ENCODE peak calls at places on chromosomes 3 and 15, in five cellular contexts. T, M, C, U and K are unnamed samples.

GRCh38 chr3:62965311-62965710 is 90.1 kb upstream of the CADPS start:
- DNase-seq in U (no peak), M (no peak), T (no peak), C (no peak), K (no peak)

GRCh38 chr3:9916734-9917680 is at the start of gene IL17RC:
- DNase-seq in M (peak; percentile 83), T (peak; percentile 85), C (peak; percentile 69), U (peak; percentile 92), K (peak; percentile 40)

GRCh38 chr3:182738583-182739514 is 54.5 kb upstream of the ATP11B start:
- DNase-seq in U (no peak), M (no peak), C (no peak), T (no peak), K (no peak)

GRCh38 chr15:95880630-95881029 is 449.9 kb upstream of the NR2F2 start:
- DNase-seq in T (no peak), C (no peak), M (no peak), U (no peak), K (no peak)

GRCh38 chr3:105634719-105635118 is 234.1 kb downstream of the CBLB start:
- DNase-seq in M (no peak), T (no peak), C (no peak), U (no peak), K (no peak)

GRCh38 chr3:46076606-46077005 is 49.3 kb upstream of the XCR1 start:
- DNase-seq in T (no peak), M (peak; percentile 53), U (no peak), C (no peak), K (no peak)

GRCh38 chr3:176799675-176800074 is 397.6 kb downstream of the TBL1XR1 start:
- DNase-seq in C (no peak), U (no peak), T (no peak), M (no peak), K (no peak)

GRCh38 chr3:63824309-63824708 is 5.2 kb downstream of the C3orf49 start:
- DNase-seq in T (no peak), U (no peak), M (peak; percentile 43), C (no peak), K (no peak)

GRCh38 chr3:64300790-64301423 is 75.6 kb upstream of the PRICKLE2 start:
- DNase-seq in M (peak; percentile 88), C (no peak), U (no peak), T (no peak), K (peak; percentile 60)

GRCh38 chr3:100753846-100754245 is 44.6 kb downstream of the TFG start:
- DNase-seq in C (no peak), M (peak; percentile 22), T (no peak), U (no peak), K (no peak)

GRCh38 chr3:122774564-122774963 is 19.1 kb downstream of the HSPBAP1 start:
- DNase-seq in M (no peak), T (no peak), C (no peak), U (no peak), K (no peak)

GRCh38 chr15:96783746-96784145 is 453.2 kb downstream of the NR2F2 start:
- DNase-seq in U (no peak), C (no peak), T (no peak), M (no peak), K (no peak)

GRCh38 chr3:117692416-117692995 is 982.9 kb downstream of the TUSC7 start:
- DNase-seq in C (no peak), M (peak; percentile 72), T (no peak), U (no peak), K (no peak)

GRCh38 chr3:42013652-42014442 is 51.9 kb upstream of the ULK4 start:
- DNase-seq in T (peak; percentile 51), C (no peak), U (peak; percentile 80), M (no peak), K (no peak)

GRCh38 chr3:9715127-9715526 is 11.5 kb downstream of the CPNE9 start:
- DNase-seq in T (no peak), U (no peak), M (no peak), C (no peak), K (no peak)

GRCh38 chr3:51024765-51025681 is 350.3 kb downstream of the DOCK3 start:
- DNase-seq in U (no peak), C (no peak), T (peak; percentile 10), M (no peak), K (no peak)

GRCh38 chr15:70474367-70474681 is 289.0 kb downstream of the UACA start:
- DNase-seq in T (no peak), C (no peak), U (no peak), M (no peak), K (no peak)

GRCh38 chr3:126553284-126553811 is 5.4 kb downstream of the C3orf22 start:
- DNase-seq in C (no peak), M (no peak), U (peak; percentile 35), T (no peak), K (no peak)

GRCh38 chr3:125231895-125232294 is 19.3 kb upstream of the SLC12A8 start:
- DNase-seq in T (no peak), C (no peak), M (peak; percentile 90), U (no peak), K (no peak)

GRCh38 chr3:144501419-144501818 is 529.8 kb downstream of the DIPK2A start:
- DNase-seq in T (no peak), M (no peak), U (no peak), C (no peak), K (no peak)

GRCh38 chr3:117133066-117133465 is 423.5 kb downstream of the TUSC7 start:
- DNase-seq in M (no peak), C (no peak), T (no peak), U (no peak), K (no peak)

GRCh38 chr3:125186261-125186770 is 26.2 kb downstream of the SLC12A8 start:
- DNase-seq in T (peak; percentile 51), C (no peak), M (peak; percentile 54), U (no peak), K (no peak)

GRCh38 chr3:119352863-119353527 is 58.8 kb downstream of the ARHGAP31 start:
- DNase-seq in U (no peak), C (no peak), M (peak; percentile 87), T (no peak), K (peak; percentile 54)

GRCh38 chr3:152021951-152022461 is 148.6 kb downstream of the SUCNR1 start:
- DNase-seq in C (no peak), U (no peak), M (peak; percentile 37), T (no peak), K (peak; percentile 1)

GRCh38 chr3:58012302-58012701 is 4.1 kb downstream of the FLNB start:
- DNase-seq in M (no peak), U (no peak), C (no peak), T (no peak), K (no peak)

GRCh38 chr3:65605876-65606432 is 432.8 kb downstream of the MAGI1 start:
- DNase-seq in U (no peak), C (no peak), M (no peak), T (no peak), K (peak; percentile 8)

GRCh38 chr15:82742134-82742533 is 32.5 kb upstream of the AP3B2 start:
- DNase-seq in T (no peak), C (no peak), M (no peak), U (no peak), K (no peak)

GRCh38 chr3:185332026-185332735 is 30.8 kb upstream of the MAP3K13 start:
- DNase-seq in C (no peak), M (peak; percentile 21), U (no peak), T (no peak), K (no peak)

GRCh38 chr3:191425322-191425734 is 35.6 kb upstream of the PYDC2 start:
- DNase-seq in C (no peak), T (no peak), U (no peak), M (peak; percentile 51), K (no peak)

GRCh38 chr3:153043729-153044314 is 118.2 kb upstream of the RAP2B start:
- DNase-seq in M (peak; percentile 79), U (no peak), C (no peak), T (no peak), K (no peak)

GRCh38 chr3:139534444-139534812 is 5.1 kb downstream of the RBP1 start:
- DNase-seq in T (no peak), C (no peak), U (no peak), M (peak; percentile 96), K (peak; percentile 60)

GRCh38 chr15:37109151-37109912 is 9.0 kb upstream of the MEIS2 start:
- DNase-seq in C (no peak), U (no peak), M (peak; percentile 63), T (no peak), K (no peak)

GRCh38 chr3:161558256-161558655 is 61.6 kb downstream of the OTOL1 start:
- DNase-seq in T (peak; percentile 8), M (no peak), C (no peak), U (no peak), K (no peak)

GRCh38 chr15:84598993-84599392 is 1.8 kb upstream of the ZSCAN2 start:
- DNase-seq in U (no peak), C (no peak), T (peak; percentile 59), M (peak; percentile 68), K (no peak)

GRCh38 chr15:84601555-84601838 is 688 bp downstream of the ZSCAN2 start:
- DNase-seq in T (no peak), U (no peak), C (no peak), M (no peak), K (no peak)

GRCh38 chr15:84600331-84600686 is 500 bp upstream of the ZSCAN2 start:
- DNase-seq in C (peak; percentile 82), T (peak; percentile 62), M (peak; percentile 82), U (peak; percentile 93), K (peak; percentile 39)

GRCh38 chr15:84599906-84600305 is 903 bp upstream of the ZSCAN2 start:
- DNase-seq in M (no peak), U (no peak), T (no peak), C (no peak), K (no peak)

GRCh38 chr15:84600687-84601554 is at the start of gene ZSCAN2:
- DNase-seq in M (peak; percentile 88), C (peak; percentile 85), U (peak; percentile 97), T (peak; percentile 97), K (peak; percentile 70)
- TF ChIP-seq CTCF in M (no peak), C (no peak), U (no peak), T (no peak), K (no peak)

DNA sequence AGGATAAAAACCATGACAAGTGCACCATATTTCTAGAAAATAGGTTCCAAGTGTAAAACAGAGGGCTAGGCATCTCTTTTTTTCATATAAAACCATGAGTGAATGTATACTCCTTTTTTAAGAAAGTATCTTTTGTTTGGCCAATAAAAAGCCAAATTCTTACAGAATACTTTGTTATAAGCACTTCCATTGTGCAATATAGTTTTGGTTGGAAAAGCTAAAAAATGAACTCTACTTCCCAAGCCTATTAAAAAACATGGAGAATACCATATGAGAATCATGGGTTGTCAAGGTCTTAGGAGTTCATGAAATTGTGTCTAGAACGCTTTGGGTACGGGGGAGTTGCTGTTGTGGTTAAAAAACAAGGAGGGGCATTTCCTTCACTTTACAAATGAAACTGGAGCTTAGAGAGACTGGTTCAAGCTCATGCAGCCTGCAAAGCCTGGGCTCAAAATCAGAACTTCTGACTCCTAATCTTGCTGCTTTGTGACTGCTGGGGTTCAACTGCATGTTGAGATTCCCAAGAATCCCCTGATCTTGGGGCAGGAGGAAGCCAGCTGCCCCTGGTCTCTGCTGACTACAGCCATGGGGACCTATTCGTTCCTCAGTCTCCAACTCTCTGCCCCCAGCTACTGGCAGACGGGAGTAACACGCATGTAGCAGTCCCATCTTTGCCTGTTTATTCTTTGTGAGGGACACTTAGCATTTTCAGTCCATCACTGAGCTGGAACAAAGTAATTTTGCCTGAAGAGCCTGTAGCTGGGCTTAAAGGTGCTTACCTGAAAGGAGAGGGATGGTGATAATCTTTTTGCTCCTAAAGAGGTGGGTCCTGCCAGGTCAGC is 229.1 kb downstream of the CHST2 start:
- DNase-seq in U (no peak), C (no peak), T (no peak), M (no peak), K (no peak)
- TF ChIP-seq CTCF in U (no peak), C (no peak), T (peak; percentile 11), M (no peak), K (peak; percentile 5)

GRCh38 chr15:59622289-59622688 is 10.7 kb downstream of the GCNT3 start:
- DNase-seq in C (no peak), T (peak; percentile 51), U (no peak), M (peak; percentile 56), K (no peak)
- TF ChIP-seq CTCF in C (no peak), T (peak; percentile 48), U (peak; percentile 16), M (peak; percentile 53), K (peak; percentile 39)

GRCh38 chr15:22265056-22265945 is 185.0 kb downstream of the OR4M2 start:
- DNase-seq in U (no peak), T (no peak), M (no peak), C (no peak), K (no peak)
- TF ChIP-seq CTCF in U (no peak), T (no peak), M (no peak), C (no peak), K (no peak)